ENCODE peak calls at places on chromosomes 2 and 18, in ten cellular contexts. X is dorsolateral prefrontal cortex, A is HepG2, B is IMR-90, Q is brain microvascular endothelial cell, V is Panc1, O is tibial artery, I is MM.1S, M is cardiac fibroblast, R is OCI-LY7. N is an unnamed sample.

GRCh38 chr2:25844089-25844488 is 34.2 kb downstream of the ASXL2 start:
- DNase-seq in Q (peak), I (no peak), X (no peak), O (no peak), M (peak), A (no peak), B (peak), V (no peak), R (no peak), N (no peak)

GRCh38 chr2:238528953-238529781 is 102.4 kb downstream of the ASB1 start:
- DNase-seq in I (no peak), Q (peak), R (no peak), M (peak), B (peak), O (no peak), A (peak), V (peak), X (peak), N (no peak)

GRCh38 chr18:47204908-47205522 is 28.9 kb upstream of the IER3IP1 start:
- DNase-seq in Q (peak), A (peak), R (peak), O (no peak), V (no peak), M (peak), X (no peak), I (peak), B (peak), N (no peak)

GRCh38 chr2:47232738-47233415 is 77.8 kb upstream of the STPG4 start:
- DNase-seq in Q (peak), A (peak), X (no peak), V (no peak), M (no peak), R (no peak), O (peak), I (no peak), B (peak), N (no peak)

GRCh38 chr2:174383796-174384195 is 11.7 kb upstream of the SCRN3 start:
- DNase-seq in V (no peak), B (no peak), O (no peak), M (no peak), Q (no peak), X (no peak), A (no peak), I (peak), R (no peak), N (no peak)

GRCh38 chr18:62407660-62408059 is 82.5 kb downstream of the TNFRSF11A start:
- DNase-seq in M (no peak), R (no peak), I (no peak), V (no peak), Q (no peak), O (no peak), A (no peak), B (no peak), X (no peak), N (no peak)

GRCh38 chr2:232473467-232473890 is 14.2 kb downstream of the ECEL1 start:
- DNase-seq in V (no peak), O (no peak), Q (no peak), X (no peak), B (no peak), A (no peak), M (peak), I (no peak), R (no peak), N (no peak)

GRCh38 chr2:149767516-149767974 is 180.0 kb upstream of the MMADHC start:
- DNase-seq in V (no peak), R (no peak), I (no peak), Q (peak), O (no peak), M (peak), X (no peak), B (peak), A (no peak), N (no peak)

GRCh38 chr2:228657807-228658402 is 476.4 kb upstream of the SPHKAP start:
- DNase-seq in O (no peak), I (peak), X (no peak), R (peak), V (peak), M (peak), Q (no peak), B (peak), A (peak), N (no peak)

GRCh38 chr2:104872866-104873688 is 19.2 kb downstream of the POU3F3 start:
- DNase-seq in O (no peak), Q (peak), B (peak), R (peak), I (peak), M (peak), V (no peak), A (peak), X (peak), N (no peak)

GRCh38 chr2:196101325-196101981 is 32.8 kb upstream of the DNAH7 start:
- DNase-seq in R (peak), X (no peak), I (peak), B (peak), O (no peak), M (peak), A (no peak), Q (peak), V (no peak), N (no peak)

GRCh38 chr18:59402432-59403090 is 43.5 kb upstream of the LMAN1 start:
- DNase-seq in Q (peak), V (peak), M (peak), R (peak), I (peak), O (peak), B (peak), X (peak), A (peak), N (peak)

GRCh38 chr18:2139676-2140075 is 431.6 kb downstream of the METTL4 start:
- DNase-seq in B (no peak), Q (no peak), O (no peak), X (no peak), R (no peak), V (no peak), M (peak), I (no peak), A (no peak), N (no peak)

GRCh38 chr2:224442092-224442999 is 40.4 kb upstream of the FAM124B start:
- DNase-seq in Q (no peak), B (no peak), A (no peak), V (no peak), X (no peak), I (peak), M (peak), O (no peak), R (no peak), N (peak)

GRCh38 chr2:27756544-27757498 is 14.7 kb upstream of the MRPL33 start:
- DNase-seq in A (no peak), O (peak), M (no peak), V (no peak), I (no peak), X (no peak), R (no peak), Q (no peak), B (no peak), N (peak)

GRCh38 chr18:52716926-52717325 is 376.9 kb downstream of the DCC start:
- DNase-seq in M (peak), I (no peak), A (peak), O (no peak), V (no peak), X (peak), Q (peak), B (peak), R (no peak), N (no peak)

GRCh38 chr2:161844845-161845244 is 220.6 kb downstream of the SLC4A10 start:
- DNase-seq in O (no peak), V (no peak), Q (no peak), B (no peak), M (no peak), A (peak), R (no peak), I (no peak), X (no peak), N (no peak)

GRCh38 chr18:30622104-30622503 is 420.4 kb downstream of the DSC3 start:
- DNase-seq in M (no peak), V (no peak), B (no peak), Q (no peak), O (no peak), A (no peak), I (no peak), X (no peak), R (no peak), N (no peak)

GRCh38 chr18:11998182-11998581 is 16.9 kb downstream of the IMPA2 start:
- DNase-seq in V (no peak), R (no peak), O (no peak), X (no peak), I (no peak), M (peak), A (no peak), B (no peak), Q (no peak), N (peak)

GRCh38 chr2:119702918-119703401 is 24.0 kb downstream of the TMEM177 start:
- DNase-seq in V (peak), X (peak), Q (peak), M (peak), B (peak), R (peak), I (peak), A (peak), O (peak), N (peak)

GRCh38 chr18:23844991-23845680 is 155.9 kb downstream of the LAMA3 start:
- DNase-seq in O (no peak), Q (no peak), X (no peak), M (peak), V (no peak), B (no peak), A (no peak), R (no peak), I (no peak), N (no peak)

GRCh38 chr2:239163306-239164070 is 237.3 kb downstream of the HDAC4 start:
- DNase-seq in R (no peak), A (no peak), I (no peak), X (peak), V (no peak), O (peak), M (no peak), Q (no peak), B (no peak), N (peak)

GRCh38 chr2:67399831-67400489 is 2.8 kb downstream of the ETAA1 start:
- DNase-seq in M (peak), A (no peak), Q (peak), R (no peak), I (no peak), B (peak), X (no peak), O (no peak), V (no peak), N (no peak)

GRCh38 chr18:78742346-78742745 is 237.3 kb upstream of the SALL3 start:
- DNase-seq in X (no peak), V (no peak), Q (no peak), M (no peak), O (peak), R (no peak), I (no peak), A (no peak), B (no peak), N (no peak)

GRCh38 chr2:19810148-19810547 is 91.6 kb downstream of the TTC32 start:
- DNase-seq in V (no peak), M (no peak), X (no peak), O (no peak), B (no peak), R (no peak), A (no peak), Q (no peak), I (no peak), N (no peak)

GRCh38 chr2:107932483-107932882 is 53.8 kb upstream of the SLC5A7 start:
- DNase-seq in O (no peak), V (no peak), X (no peak), Q (peak), I (no peak), R (no peak), B (no peak), M (peak), A (no peak), N (no peak)

GRCh38 chr2:38267270-38267925 is 109.7 kb downstream of the ATL2 start:
- DNase-seq in I (no peak), R (no peak), M (no peak), V (no peak), O (no peak), A (no peak), Q (no peak), B (no peak), X (no peak), N (no peak)

GRCh38 chr2:162197095-162197825 is 45.2 kb upstream of the GCG start:
- DNase-seq in R (no peak), A (no peak), X (no peak), I (no peak), Q (peak), O (no peak), B (peak), V (no peak), M (no peak), N (no peak)

GRCh38 chr2:202669841-202670240 is 35.1 kb downstream of the FAM117B start:
- DNase-seq in Q (no peak), I (peak), V (no peak), M (peak), B (no peak), A (no peak), X (no peak), O (no peak), R (no peak), N (no peak)

GRCh38 chr2:2706306-2706705 is 375.2 kb upstream of the MYT1L start:
- DNase-seq in M (no peak), V (no peak), Q (no peak), R (peak), A (no peak), I (no peak), B (no peak), X (no peak), O (no peak), N (no peak)

GRCh38 chr2:30072250-30072842 is 74.5 kb upstream of the YPEL5 start:
- DNase-seq in Q (peak), B (peak), O (peak), M (peak), V (peak), X (peak), I (peak), R (peak), A (peak), N (peak)

GRCh38 chr2:45688479-45689298 is 37.2 kb downstream of the PRKCE start:
- DNase-seq in Q (no peak), O (no peak), I (no peak), V (no peak), A (no peak), M (no peak), R (no peak), B (peak), X (no peak), N (no peak)

GRCh38 chr2:118807668-118808428 is 39.6 kb downstream of the EN1 start:
- DNase-seq in Q (no peak), V (no peak), B (no peak), A (no peak), R (no peak), O (no peak), X (no peak), M (no peak), I (no peak), N (no peak)

GRCh38 chr2:17643031-17643615 is 102.6 kb downstream of the VSNL1 start:
- DNase-seq in V (peak), A (peak), B (peak), Q (peak), O (peak), R (no peak), I (no peak), X (peak), M (peak), N (no peak)

DNA sequence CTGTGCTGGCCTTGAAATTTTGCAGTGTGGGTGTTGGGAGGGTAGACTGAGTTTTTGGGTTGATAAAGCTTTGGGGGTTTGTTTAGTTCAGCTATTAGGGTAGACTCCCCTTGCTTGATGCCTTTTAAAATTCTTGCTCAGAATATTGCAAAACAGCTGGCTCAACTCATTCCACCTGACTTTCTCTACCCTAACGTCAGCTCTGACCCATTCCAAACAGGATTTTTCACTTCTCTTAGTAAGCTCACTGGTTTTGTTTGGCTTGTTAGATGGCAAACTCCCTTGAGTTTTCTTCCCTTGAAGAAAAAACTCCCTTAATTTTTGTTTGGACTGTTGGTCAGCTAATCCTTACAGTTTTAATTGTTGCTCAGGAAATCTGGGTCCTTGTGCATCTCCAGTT is 195.1 kb upstream of the DTNA start:
- DNase-seq in Q (no peak), V (no peak), X (no peak), I (no peak), R (no peak), B (no peak), A (no peak), O (no peak), M (no peak), N (no peak)
- H3K4me3 ChIP-seq in Q (no peak), V (no peak), X (no peak), I (no peak), R (no peak), B (no peak), A (no peak), O (no peak), M (no peak), N (no peak)

GRCh38 chr2:151973901-151974199 is 125.0 kb downstream of the CACNB4 start:
- DNase-seq in O (no peak), R (no peak), I (no peak), A (peak), M (peak), V (no peak), Q (peak), B (peak), X (peak), N (peak)
- H3K4me3 ChIP-seq in O (no peak), R (no peak), I (no peak), A (peak), M (no peak), V (no peak), Q (no peak), B (no peak), X (peak), N (no peak)

GRCh38 chr2:16106619-16107018 is 166.3 kb downstream of the MYCN start:
- DNase-seq in Q (no peak), M (no peak), V (no peak), B (no peak), R (no peak), I (no peak), X (no peak), A (no peak), O (no peak), N (no peak)

GRCh38 chr2:16104345-16105177 is 164.2 kb downstream of the MYCN start:
- DNase-seq in R (no peak), A (peak), V (no peak), Q (no peak), M (no peak), I (no peak), O (no peak), B (no peak), X (no peak), N (no peak)

GRCh38 chr2:16103614-16104344 is 163.4 kb downstream of the MYCN start:
- DNase-seq in O (no peak), B (no peak), Q (no peak), I (no peak), A (no peak), M (no peak), V (no peak), R (no peak), X (no peak), N (no peak)

GRCh38 chr2:16105664-16106281 is 165.4 kb downstream of the MYCN start:
- DNase-seq in I (no peak), O (no peak), Q (no peak), M (no peak), X (no peak), A (no peak), V (no peak), B (no peak), R (no peak), N (no peak)

DNA sequence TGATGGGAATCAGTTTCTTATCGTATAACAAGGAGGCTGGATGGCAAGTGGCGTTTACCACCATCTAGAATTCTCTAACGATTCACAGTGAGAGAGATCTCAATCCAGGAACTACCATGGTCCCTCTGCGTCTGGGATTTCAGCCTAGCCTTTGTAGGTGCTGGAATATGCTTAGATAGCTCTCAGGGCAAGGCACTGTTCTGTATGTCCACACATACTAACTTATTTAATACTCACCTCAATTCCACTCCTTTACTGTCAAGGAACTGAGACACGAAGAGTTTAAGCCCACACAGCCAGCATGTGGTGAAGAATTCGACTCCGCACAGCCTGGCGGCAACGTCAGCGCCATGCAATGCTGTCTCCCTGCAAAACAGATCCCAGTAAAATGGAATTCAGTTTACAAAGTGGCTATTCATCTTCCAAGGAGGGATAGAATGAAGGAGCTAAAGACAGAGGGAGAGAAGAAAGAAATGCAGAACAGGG is 164.9 kb downstream of the MYCN start:
- DNase-seq in B (no peak), A (no peak), V (no peak), O (no peak), R (no peak), M (no peak), Q (no peak), X (no peak), I (no peak), N (no peak)
- H3K4me3 ChIP-seq in B (no peak), A (no peak), V (no peak), O (no peak), R (no peak), M (no peak), Q (no peak), X (no peak), I (no peak), N (no peak)

DNA sequence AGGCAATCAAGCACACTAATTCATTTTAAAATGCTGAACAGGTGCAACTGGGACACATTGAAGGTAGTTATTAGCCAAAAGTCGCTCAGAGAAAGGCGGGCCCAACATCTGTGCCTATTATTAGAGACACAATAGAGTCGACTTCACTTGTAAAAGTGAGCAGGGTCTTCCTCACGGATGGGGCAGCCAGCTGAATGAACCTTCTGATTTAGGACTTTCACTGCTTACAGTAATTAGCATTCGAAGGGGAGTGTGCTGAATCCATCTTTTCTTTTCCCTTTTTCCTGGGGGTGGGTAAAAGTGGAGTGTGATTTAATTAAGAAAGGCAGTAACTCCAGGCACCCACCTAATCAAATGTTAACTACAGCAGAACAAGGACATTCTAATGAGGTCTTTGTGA is 677.7 kb downstream of the DCDC2C start:
- DNase-seq in A (no peak), B (no peak), V (no peak), Q (no peak), O (no peak), X (no peak), M (no peak), R (no peak), I (no peak), N (no peak)
- H3K4me3 ChIP-seq in A (no peak), B (no peak), V (no peak), Q (no peak), O (no peak), X (no peak), M (no peak), R (no peak), I (no peak), N (no peak)